ENCODE peak calls at places on chromosomes 11 and 22, in five cellular contexts. A is DND-41, F is dorsolateral prefrontal cortex, L is left lung, B is kidney epithelial cell. Q is an unnamed sample.

GRCh38 chr11:33375688-33376311 is 118.6 kb downstream of the HIPK3 start:
- DNase-seq in A (no peak), F (no peak), L (peak), B (no peak), Q (peak)

GRCh38 chr11:75429902-75430691 is 2.9 kb downstream of the KLHL35 start:
- DNase-seq in A (no peak), L (peak), F (peak), B (peak), Q (no peak)

GRCh38 chr11:11568651-11569229 is 53.1 kb downstream of the GALNT18 start:
- DNase-seq in F (no peak), B (no peak), L (no peak), A (no peak), Q (no peak)

GRCh38 chr22:41380993-41381328 is 781 bp upstream of the TEF start:
- DNase-seq in B (peak), A (no peak), L (no peak), F (no peak), Q (peak)

GRCh38 chr22:41401781-41402648 is 20.3 kb downstream of the TEF start:
- DNase-seq in F (peak), B (no peak), A (no peak), L (peak), Q (no peak)

GRCh38 chr11:35540526-35540925 is 15.1 kb upstream of the PAMR1 start:
- DNase-seq in A (no peak), F (no peak), L (no peak), B (no peak), Q (no peak)

GRCh38 chr11:71370895-71371673 is 77.1 kb downstream of the DHCR7 start:
- DNase-seq in A (no peak), B (no peak), F (no peak), L (no peak), Q (no peak)

GRCh38 chr22:19779685-19780268 is 19.2 kb downstream of the TBX1 start:
- DNase-seq in L (peak), B (no peak), F (no peak), A (no peak), Q (no peak)

GRCh38 chr22:28000361-28000760 is 81.3 kb upstream of the PITPNB start:
- DNase-seq in B (no peak), L (peak), A (no peak), F (no peak), Q (no peak)

GRCh38 chr11:86582898-86583297 is 89.5 kb downstream of the ME3 start:
- DNase-seq in A (no peak), L (no peak), F (no peak), B (no peak), Q (peak)

GRCh38 chr11:75834728-75835127 is 19.7 kb downstream of the UVRAG start:
- DNase-seq in F (no peak), L (no peak), A (no peak), B (no peak), Q (no peak)

GRCh38 chr11:118219244-118219643 is 5.6 kb downstream of the JAML start:
- DNase-seq in B (no peak), L (no peak), F (no peak), A (no peak), Q (no peak)

GRCh38 chr11:102762414-102762813 is 18.0 kb downstream of the MMP10 start:
- DNase-seq in F (no peak), A (no peak), L (no peak), B (peak), Q (no peak)

GRCh38 chr11:43789700-43790443 is 90.8 kb upstream of the ALKBH3 start:
- DNase-seq in A (no peak), B (peak), F (no peak), L (no peak), Q (no peak)

GRCh38 chr22:39242809-39243442 is 1.9 kb downstream of the PDGFB start:
- DNase-seq in F (no peak), A (no peak), L (peak), B (no peak), Q (peak)

GRCh38 chr11:99739464-99740089 is 718.8 kb downstream of the CNTN5 start:
- DNase-seq in F (no peak), B (peak), A (no peak), L (no peak), Q (peak)

GRCh38 chr11:69010964-69011623 is 2.0 kb downstream of the MRGPRF start:
- DNase-seq in B (no peak), A (peak), L (peak), F (no peak), Q (peak)

GRCh38 chr11:121367434-121367833 is 74.9 kb downstream of the SC5D start:
- DNase-seq in A (peak), F (no peak), L (no peak), B (no peak), Q (no peak)

GRCh38 chr11:774873-775592 is 2.3 kb downstream of the GATD1 start:
- DNase-seq in F (no peak), A (no peak), L (peak), B (no peak), Q (no peak)